ENCODE peak calls at places on chromosomes 5 and 9, in four cellular contexts. One of them, this sample, is unnamed.

GRCh38 chr5:109560554-109560953 is 129.2 kb upstream of the MAN2A1 start:
- DNase-seq in HepG2: no peak
- DNase-seq in HCT116: no peak
- DNase-seq in K562: no peak
- DNase-seq in this sample: no peak

GRCh38 chr5:53067641-53068040 is 41.9 kb downstream of the MOCS2 start:
- DNase-seq in HepG2: no peak
- DNase-seq in HCT116: no peak
- DNase-seq in K562: no peak
- DNase-seq in this sample: no peak

GRCh38 chr9:97858826-97859225 is 5.8 kb downstream of the FOXE1 start:
- DNase-seq in HepG2: no peak
- DNase-seq in HCT116: no peak
- DNase-seq in K562: no peak
- DNase-seq in this sample: no peak

GRCh38 chr9:135515541-135515951 is 5.7 kb upstream of the LCN1 start:
- DNase-seq in HepG2: no peak
- DNase-seq in HCT116: no peak
- DNase-seq in K562: no peak
- DNase-seq in this sample: no peak

GRCh38 chr9:90555351-90556057 is 87.1 kb downstream of the DIRAS2 start:
- DNase-seq in HepG2: peak
- DNase-seq in HCT116: no peak
- DNase-seq in K562: no peak
- DNase-seq in this sample: no peak

GRCh38 chr5:157560560-157560959 is 15.0 kb downstream of the ADAM19 start:
- DNase-seq in HepG2: no peak
- DNase-seq in HCT116: no peak
- DNase-seq in K562: no peak
- DNase-seq in this sample: no peak

GRCh38 chr9:93597142-93597706 is 20.8 kb downstream of the PHF2 start:
- DNase-seq in HepG2: no peak
- DNase-seq in HCT116: no peak
- DNase-seq in K562: no peak
- DNase-seq in this sample: no peak

GRCh38 chr9:81072758-81073157 is 616.6 kb downstream of the TLE1 start:
- DNase-seq in HepG2: no peak
- DNase-seq in HCT116: no peak
- DNase-seq in K562: no peak
- DNase-seq in this sample: no peak

GRCh38 chr9:98962861-98963260 is 19.2 kb downstream of the COL15A1 start:
- DNase-seq in HepG2: no peak
- DNase-seq in HCT116: no peak
- DNase-seq in K562: no peak
- DNase-seq in this sample: no peak

GRCh38 chr5:56873056-56873455 is 36.3 kb upstream of the SETD9 start:
- DNase-seq in HepG2: no peak
- DNase-seq in HCT116: no peak
- DNase-seq in K562: no peak
- DNase-seq in this sample: no peak

GRCh38 chr5:102622244-102622643 is 123.4 kb upstream of the SLCO6A1 start:
- DNase-seq in HepG2: no peak
- DNase-seq in HCT116: no peak
- DNase-seq in K562: no peak
- DNase-seq in this sample: no peak

GRCh38 chr5:120767171-120767820 is 303.2 kb downstream of the PRR16 start:
- DNase-seq in HepG2: no peak
- DNase-seq in HCT116: no peak
- DNase-seq in K562: no peak
- DNase-seq in this sample: no peak

GRCh38 chr9:16571127-16571848 is 299.2 kb downstream of the BNC2 start:
- DNase-seq in HepG2: no peak
- DNase-seq in HCT116: no peak
- DNase-seq in K562: no peak
- DNase-seq in this sample: no peak

GRCh38 chr5:143583385-143583784 is 179.9 kb upstream of the NR3C1 start:
- DNase-seq in HepG2: no peak
- DNase-seq in HCT116: no peak
- DNase-seq in K562: no peak
- DNase-seq in this sample: no peak

GRCh38 chr5:1930501-1930879 is 47.8 kb upstream of the IRX4 start:
- DNase-seq in HepG2: no peak
- DNase-seq in HCT116: no peak
- DNase-seq in K562: no peak
- DNase-seq in this sample: no peak

GRCh38 chr5:174231961-174232487 is 186.5 kb downstream of the NSG2 start:
- DNase-seq in HepG2: no peak
- DNase-seq in HCT116: no peak
- DNase-seq in K562: no peak
- DNase-seq in this sample: no peak

GRCh38 chr9:36772449-36773370 is 200.0 kb downstream of the MELK start:
- DNase-seq in HepG2: no peak
- DNase-seq in HCT116: no peak
- DNase-seq in K562: no peak
- DNase-seq in this sample: no peak

GRCh38 chr5:5881294-5881693 is 458.8 kb downstream of the ICE1 start:
- DNase-seq in HepG2: no peak
- DNase-seq in HCT116: no peak
- DNase-seq in K562: no peak
- DNase-seq in this sample: no peak

GRCh38 chr5:148913985-148914421 is 87.6 kb downstream of the ADRB2 start:
- DNase-seq in HepG2: peak
- DNase-seq in HCT116: no peak
- DNase-seq in K562: no peak
- DNase-seq in this sample: no peak

GRCh38 chr5:133440467-133441115 is 171.8 kb downstream of the FSTL4 start:
- DNase-seq in HepG2: no peak
- DNase-seq in HCT116: no peak
- DNase-seq in K562: no peak
- DNase-seq in this sample: no peak

GRCh38 chr5:100790170-100790665 is 112.9 kb downstream of the ST8SIA4 start:
- DNase-seq in HepG2: no peak
- DNase-seq in HCT116: no peak
- DNase-seq in K562: no peak
- DNase-seq in this sample: no peak

GRCh38 chr5:96655085-96655484 is 7.1 kb upstream of the CAST start:
- DNase-seq in HepG2: no peak
- DNase-seq in HCT116: no peak
- DNase-seq in K562: no peak
- DNase-seq in this sample: no peak

GRCh38 chr5:148843510-148844318 is 17.3 kb downstream of the ADRB2 start:
- DNase-seq in HepG2: no peak
- DNase-seq in HCT116: no peak
- DNase-seq in K562: no peak
- DNase-seq in this sample: no peak

GRCh38 chr9:74643303-74643933 is 146.3 kb downstream of the RORB start:
- DNase-seq in HepG2: no peak
- DNase-seq in HCT116: no peak
- DNase-seq in K562: no peak
- DNase-seq in this sample: no peak

GRCh38 chr5:172906436-172906835 is 52.8 kb upstream of the RPL26L1 start:
- DNase-seq in HepG2: no peak
- DNase-seq in HCT116: no peak
- DNase-seq in K562: no peak
- DNase-seq in this sample: no peak

GRCh38 chr5:135509995-135510394 is 25.8 kb downstream of the NEUROG1 start:
- DNase-seq in HepG2: no peak
- DNase-seq in HCT116: no peak
- DNase-seq in K562: no peak
- DNase-seq in this sample: no peak

GRCh38 chr5:64299805-64300204 is 134.2 kb downstream of the RNF180 start:
- DNase-seq in HepG2: no peak
- DNase-seq in HCT116: no peak
- DNase-seq in K562: no peak
- DNase-seq in this sample: no peak

GRCh38 chr5:131550606-131551005 is 84.4 kb downstream of the RAPGEF6 start:
- DNase-seq in HepG2: no peak
- DNase-seq in HCT116: no peak
- DNase-seq in K562: no peak
- DNase-seq in this sample: no peak

GRCh38 chr9:33719581-33720374 is 75.6 kb upstream of the PRSS3 start:
- DNase-seq in HepG2: peak
- DNase-seq in HCT116: no peak
- DNase-seq in K562: peak
- DNase-seq in this sample: no peak

GRCh38 chr9:5025416-5025815 is 40.3 kb downstream of the JAK2 start:
- DNase-seq in HepG2: no peak
- DNase-seq in HCT116: no peak
- DNase-seq in K562: no peak
- DNase-seq in this sample: no peak

GRCh38 chr5:158641016-158641415 is 458.7 kb downstream of the EBF1 start:
- DNase-seq in HepG2: no peak
- DNase-seq in HCT116: no peak
- DNase-seq in K562: no peak
- DNase-seq in this sample: no peak

GRCh38 chr9:128558431-128559310 is 6.3 kb downstream of the SPTAN1 start:
- DNase-seq in HepG2: peak
- DNase-seq in HCT116: peak
- DNase-seq in K562: peak
- DNase-seq in this sample: no peak
- TF ChIP-seq POLR2AphosphoS5 in HepG2: no peak
- TF ChIP-seq POLR2AphosphoS5 in HCT116: no peak
- TF ChIP-seq POLR2AphosphoS5 in K562: peak
- TF ChIP-seq POLR2AphosphoS5 in this sample: no peak

GRCh38 chr5:141518616-141519015 is 29.7 kb downstream of the PCDHGC5 start:
- DNase-seq in HepG2: no peak
- DNase-seq in HCT116: no peak
- DNase-seq in K562: no peak
- DNase-seq in this sample: no peak
- TF ChIP-seq TCF7L2 in HepG2: no peak
- TF ChIP-seq TCF7L2 in HCT116: no peak
- TF ChIP-seq TCF7L2 in K562: no peak
- TF ChIP-seq TCF7L2 in this sample: no peak

DNA sequence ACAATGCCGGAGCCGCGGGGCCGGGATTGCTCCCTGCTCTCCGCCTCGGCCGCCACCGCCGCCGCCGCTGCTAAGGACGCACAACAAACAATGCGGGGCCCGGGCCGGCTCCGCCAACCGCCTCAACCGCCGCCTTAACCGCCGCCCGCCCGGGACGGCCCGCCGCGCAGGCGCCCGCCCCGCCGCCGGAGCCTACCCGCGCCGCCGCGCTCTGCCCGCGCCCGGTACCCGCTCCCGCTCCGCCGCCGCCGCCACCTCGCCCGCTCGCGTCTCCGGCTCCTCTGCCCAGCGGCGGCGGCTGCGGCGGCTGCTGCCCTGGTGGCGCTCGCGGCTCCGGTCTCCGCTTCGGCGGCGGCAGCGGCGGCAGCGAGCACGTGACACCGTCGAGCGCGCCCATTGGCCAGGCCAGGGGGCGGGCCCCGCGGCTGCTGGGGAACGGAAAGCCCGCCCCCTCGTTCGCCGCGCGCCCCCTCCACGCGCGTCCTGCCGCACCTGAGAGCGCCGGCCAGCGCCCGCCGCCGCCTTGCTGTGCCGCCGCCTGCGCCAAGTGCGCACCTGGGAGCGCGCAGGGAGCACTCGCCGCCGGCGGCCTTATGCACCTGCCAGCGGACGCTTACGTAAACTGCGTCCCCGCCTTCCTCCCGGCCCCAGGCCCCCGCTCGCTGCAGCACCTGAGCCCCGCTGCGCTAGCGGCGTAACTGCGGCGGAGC is at the start of gene STRBP:
- DNase-seq in HepG2: peak
- DNase-seq in HCT116: peak
- DNase-seq in K562: peak
- DNase-seq in this sample: peak
- TF ChIP-seq POLR2AphosphoS5 in HepG2: no peak
- TF ChIP-seq POLR2AphosphoS5 in HCT116: peak
- TF ChIP-seq POLR2AphosphoS5 in K562: peak
- TF ChIP-seq POLR2AphosphoS5 in this sample: peak

DNA sequence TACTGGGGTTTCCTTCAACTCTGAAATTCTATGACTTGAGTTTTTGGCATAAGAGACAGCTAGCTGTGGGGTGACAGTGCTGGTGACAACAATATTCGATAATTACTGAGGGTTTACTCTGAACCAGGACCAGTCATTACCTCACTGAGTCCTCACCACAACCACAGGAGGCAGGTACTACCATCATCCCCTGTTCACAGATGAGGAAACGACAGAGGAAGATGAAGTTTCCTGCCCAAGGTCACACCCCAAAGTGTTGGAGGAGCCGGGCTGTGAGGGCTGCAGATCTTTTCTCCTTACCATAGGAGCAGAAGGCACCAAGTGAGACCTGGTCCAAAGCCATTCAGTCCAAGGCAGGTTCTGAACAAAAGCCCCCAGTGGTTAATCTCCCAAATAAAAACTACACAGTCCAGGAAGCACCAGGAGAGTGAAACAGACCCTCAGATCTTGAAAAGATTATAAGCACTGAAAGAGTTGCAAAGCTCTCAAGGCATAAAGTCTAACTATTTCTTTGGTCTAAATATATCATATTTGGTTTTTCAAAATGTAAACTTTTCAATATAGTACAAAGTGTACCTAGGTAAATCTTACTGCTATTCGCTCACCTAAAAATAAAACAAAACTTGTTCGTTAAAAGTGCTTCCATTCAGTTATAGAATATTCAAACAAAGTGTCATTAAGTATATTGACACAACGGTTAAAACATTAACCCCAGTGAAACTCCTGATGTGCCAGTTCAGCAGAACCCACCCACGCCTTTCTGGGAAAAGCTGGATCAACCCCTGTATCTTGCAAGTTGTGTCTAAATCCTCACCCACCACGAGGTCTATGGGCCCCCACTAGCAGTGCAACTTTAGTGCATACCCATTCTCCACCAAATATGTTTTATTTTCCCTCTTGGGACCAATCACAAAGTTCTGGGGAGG is 82.6 kb upstream of the EQTN start:
- DNase-seq in HepG2: peak
- DNase-seq in HCT116: no peak
- DNase-seq in K562: no peak
- DNase-seq in this sample: no peak
- TF ChIP-seq TCF7L2 in HepG2: no peak
- TF ChIP-seq TCF7L2 in HCT116: no peak
- TF ChIP-seq TCF7L2 in K562: no peak
- TF ChIP-seq TCF7L2 in this sample: no peak

GRCh38 chr5:139271201-139272027 is 22.1 kb upstream of the MATR3 start:
- DNase-seq in HepG2: peak
- DNase-seq in HCT116: no peak
- DNase-seq in K562: peak
- DNase-seq in this sample: no peak
- TF ChIP-seq POLR2AphosphoS5 in HepG2: no peak
- TF ChIP-seq POLR2AphosphoS5 in HCT116: no peak
- TF ChIP-seq POLR2AphosphoS5 in K562: no peak
- TF ChIP-seq POLR2AphosphoS5 in this sample: no peak

This sample was measured in Panc1.